ENCODE peak calls at places on chromosomes 7 and 10, in eight cellular contexts. H is BJ; U is left ventricle myocardium inferior; N is lower lobe of right lung; F is prostate gland; T is osteoblast; W is CD8-positive, alpha-beta T cell; V is adrenal gland. Y is an unnamed sample.

GRCh38 chr10:49484501-49485230 is 54.3 kb downstream of the ERCC6 start:
- DNase-seq in H (no peak), U (no peak), N (no peak), F (no peak), T (no peak), W (no peak), V (no peak), Y (no peak)

GRCh38 chr10:92238586-92239098 is 52.2 kb downstream of the CPEB3 start:
- DNase-seq in H (peak; percentile 38), U (no peak), N (peak; percentile 69), F (peak; percentile 75), T (no peak), W (no peak), V (peak; percentile 85), Y (no peak)

GRCh38 chr10:73967022-73967429 is 30.9 kb upstream of the VCL start:
- DNase-seq in H (no peak), U (no peak), N (no peak), F (no peak), T (peak; percentile 31), W (no peak), V (no peak), Y (no peak)

GRCh38 chr7:8144856-8145255 is 117.1 kb downstream of the ICA1 start:
- DNase-seq in H (no peak), U (no peak), N (no peak), F (no peak), T (no peak), W (no peak), V (no peak), Y (no peak)

GRCh38 chr7:72444023-72444776 is 32.1 kb upstream of the CALN1 start:
- DNase-seq in H (no peak), U (no peak), N (no peak), F (peak; percentile 33), T (no peak), W (no peak), V (no peak), Y (no peak)

GRCh38 chr10:63264852-63265617 is 131.9 kb downstream of the NRBF2 start:
- DNase-seq in H (no peak), U (no peak), N (no peak), F (peak; percentile 26), T (no peak), W (no peak), V (no peak), Y (no peak)

GRCh38 chr10:102064503-102064867 is 664 bp upstream of the HPS6 start:
- DNase-seq in H (no peak), U (no peak), N (no peak), F (no peak), T (no peak), W (no peak), V (no peak), Y (no peak)

GRCh38 chr10:99788598-99789259 is 6.3 kb downstream of the ABCC2 start:
- DNase-seq in H (peak; percentile 81), U (no peak), N (no peak), F (no peak), T (peak; percentile 83), W (no peak), V (no peak), Y (peak; percentile 96)

GRCh38 chr7:7201583-7202374 is 19.4 kb downstream of the C1GALT1 start:
- DNase-seq in H (no peak), U (no peak), N (peak; percentile 53), F (no peak), T (no peak), W (peak; percentile 70), V (no peak), Y (no peak)

GRCh38 chr7:14457567-14458453 is 444.7 kb downstream of the DGKB start:
- DNase-seq in H (peak; percentile 12), U (peak; percentile 48), N (peak; percentile 57), F (peak; percentile 67), T (peak; percentile 66), W (no peak), V (peak; percentile 84), Y (no peak)

GRCh38 chr7:80705164-80705781 is 66.8 kb downstream of the CD36 start:
- DNase-seq in H (no peak), U (no peak), N (no peak), F (no peak), T (no peak), W (no peak), V (no peak), Y (no peak)

GRCh38 chr7:144398911-144399310 is 4.6 kb downstream of the NOBOX start:
- DNase-seq in H (no peak), U (no peak), N (no peak), F (no peak), T (no peak), W (no peak), V (no peak), Y (no peak)

GRCh38 chr7:142477079-142477651 is 219.3 kb upstream of the PRSS58 start:
- DNase-seq in H (no peak), U (no peak), N (no peak), F (no peak), T (no peak), W (no peak), V (no peak), Y (no peak)

GRCh38 chr10:97159906-97160305 is 25.9 kb downstream of the SLIT1 start:
- DNase-seq in H (no peak), U (no peak), N (no peak), F (no peak), T (no peak), W (no peak), V (no peak), Y (no peak)

GRCh38 chr7:29809533-29810155 is 3.3 kb downstream of the WIPF3 start:
- DNase-seq in H (no peak), U (no peak), N (no peak), F (no peak), T (peak; percentile 57), W (no peak), V (no peak), Y (no peak)

GRCh38 chr10:44769449-44769848 is 141.7 kb upstream of the TMEM72 start:
- DNase-seq in H (no peak), U (no peak), N (no peak), F (no peak), T (no peak), W (no peak), V (no peak), Y (no peak)

GRCh38 chr7:160958-161725 is 31.2 kb upstream of the FAM20C start:
- DNase-seq in H (no peak), U (no peak), N (peak; percentile 36), F (no peak), T (peak; percentile 73), W (no peak), V (no peak), Y (no peak)

GRCh38 chr10:8278099-8278498 is 223.6 kb downstream of the GATA3 start:
- DNase-seq in H (no peak), U (no peak), N (no peak), F (no peak), T (no peak), W (no peak), V (no peak), Y (no peak)
- TF ChIP-seq CTCF in H (no peak), U (no peak), N (no peak), F (no peak), T (no peak), W (no peak), V (no peak), Y (no peak)

DNA sequence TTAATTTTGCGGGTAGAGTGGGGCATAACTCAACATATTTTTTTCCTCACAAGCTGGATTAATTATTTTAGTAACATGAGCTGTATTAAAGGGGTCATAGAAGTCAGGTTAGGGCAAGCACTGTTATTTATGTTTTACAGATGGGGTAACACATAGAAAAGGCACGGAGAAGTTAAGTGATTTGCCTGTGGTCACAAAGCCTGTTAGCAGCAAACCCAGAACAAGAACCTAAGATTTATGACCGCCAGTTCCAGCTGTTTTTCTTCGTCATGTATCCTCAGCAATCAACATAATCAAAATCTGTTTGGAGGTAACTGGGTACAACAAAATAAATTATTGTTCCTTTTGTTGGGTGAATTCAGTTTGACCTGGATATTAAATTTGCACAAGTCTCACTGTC is 57.2 kb upstream of the BET1 start:
- DNase-seq in H (no peak), U (no peak), N (no peak), F (no peak), T (no peak), W (no peak), V (no peak), Y (no peak)
- H3K4me3 ChIP-seq in H (no peak overlapping the region), U (no peak overlapping the region), N (no peak overlapping the region), F (no peak overlapping the region), T (no peak overlapping the region), W (no peak overlapping the region), V (no peak overlapping the region), Y (no peak overlapping the region)

DNA sequence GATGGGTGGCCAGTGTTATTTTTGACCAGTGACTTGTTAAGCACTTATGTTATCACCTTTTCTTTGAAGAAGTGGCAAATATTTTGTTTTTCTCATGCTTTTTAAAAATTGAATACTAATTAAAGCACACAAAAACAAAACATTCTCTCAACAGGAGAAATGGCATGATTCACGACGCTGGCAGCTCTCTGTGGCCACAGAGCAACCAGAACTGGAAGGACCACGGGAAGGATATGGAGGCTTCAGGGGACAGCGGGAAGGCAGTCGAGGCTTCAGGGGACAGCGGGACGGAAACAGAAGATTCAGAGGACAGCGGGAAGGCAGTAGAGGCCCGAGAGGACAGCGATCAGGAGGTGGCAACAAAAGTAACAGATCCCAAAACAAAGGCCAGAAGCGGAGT is 6.2 kb upstream of the KIFBP start:
- DNase-seq in H (no peak), U (no peak), N (no peak), F (no peak), T (no peak), W (no peak), V (no peak), Y (no peak)
- H3K36me3 ChIP-seq in H (peaks cover 8% of the 10 kb centered on the region), U (peaks cover 73% of the 10 kb centered on the region), N (peaks cover 82% of the 10 kb centered on the region), F (no peaks in the 10 kb centered on the region), T (peaks cover 81% of the 10 kb centered on the region), W (peaks cover 28% of the 10 kb centered on the region), V (peaks cover 58% of the 10 kb centered on the region), Y (peaks cover 58% of the 10 kb centered on the region)

GRCh38 chr7:155644971-155645509 is 579 bp downstream of the RBM33 start:
- DNase-seq in H (no peak), U (peak; percentile 21), N (peak; percentile 59), F (peak; percentile 15), T (peak; percentile 71), W (peak; percentile 63), V (no peak), Y (no peak)
- TF ChIP-seq CTCF in H (no peak), U (no peak), N (no peak), F (no peak), T (no peak), W (no peak), V (no peak), Y (no peak)

GRCh38 chr10:28980264-28980663 is 302.9 kb downstream of the BAMBI start:
- DNase-seq in H (no peak), U (no peak), N (no peak), F (no peak), T (no peak), W (no peak), V (no peak), Y (no peak)

GRCh38 chr10:28982950-28983349 is 305.6 kb downstream of the BAMBI start:
- DNase-seq in H (no peak), U (no peak), N (no peak), F (no peak), T (no peak), W (no peak), V (no peak), Y (no peak)

GRCh38 chr10:28984431-28984830 is 304.4 kb upstream of the LYZL1 start:
- DNase-seq in H (peak; percentile 73), U (peak; percentile 89), N (peak; percentile 89), F (peak; percentile 81), T (peak; percentile 95), W (no peak), V (peak; percentile 93), Y (peak; percentile 93)

GRCh38 chr10:28983799-28984198 is 305.1 kb upstream of the LYZL1 start:
- DNase-seq in H (no peak), U (no peak), N (no peak), F (no peak), T (peak; percentile 54), W (no peak), V (no peak), Y (no peak)

GRCh38 chr10:28981007-28981406 is 303.7 kb downstream of the BAMBI start:
- DNase-seq in H (no peak), U (no peak), N (no peak), F (no peak), T (no peak), W (no peak), V (no peak), Y (no peak)
- H3K4me3 ChIP-seq in H (no peak overlapping the region), U (no peak overlapping the region), N (no peak overlapping the region), F (no peak overlapping the region), T (no peak overlapping the region), W (no peak overlapping the region), V (no peak overlapping the region), Y (no peak overlapping the region)

Y was measured in vagina.